ENCODE peak calls at places on chromosomes 6 and 20, in seven cellular contexts. G is epithelial cell of esophagus, T is fibroblast of pulmonary artery, J is heart right ventricle, S is A673, Y is GM06990, W is BJ. F is an unnamed sample.
A peak's percentile ranks its signal among the peaks of the same experiment; 100 is the strongest.

GRCh38 chr6:127102299-127102698 is 16.2 kb upstream of the RSPO3 start:
- DNase-seq in G (peak; percentile 93), W (peak; percentile 67), T (peak; percentile 88), S (peak; percentile 44), J (no peak), Y (no peak), F (no peak)

GRCh38 chr20:40690836-40691565 is 2.0 kb upstream of the MAFB start:
- DNase-seq in T (no peak), S (no peak), G (no peak), J (no peak), Y (no peak), W (no peak), F (no peak)

GRCh38 chr6:35678814-35679213 is 9.9 kb downstream of the FKBP5 start:
- DNase-seq in W (no peak), S (no peak), T (no peak), J (no peak), Y (no peak), G (no peak), F (no peak)

GRCh38 chr20:61562897-61563504 is 310.9 kb downstream of the CDH4 start:
- DNase-seq in T (no peak), Y (no peak), W (no peak), J (no peak), S (no peak), G (no peak), F (no peak)

GRCh38 chr20:43681468-43681942 is 14.6 kb downstream of the MYBL2 start:
- DNase-seq in S (peak; percentile 51), G (no peak), Y (peak; percentile 56), J (no peak), T (no peak), W (no peak), F (no peak)

GRCh38 chr6:12233693-12234551 is 56.2 kb upstream of the EDN1 start:
- DNase-seq in S (peak; percentile 75), J (peak; percentile 56), T (peak; percentile 87), W (peak; percentile 40), G (peak; percentile 83), Y (peak; percentile 45), F (peak; percentile 12)

GRCh38 chr20:35791823-35792222 is 20.0 kb downstream of the PHF20 start:
- DNase-seq in G (peak; percentile 38), W (peak; percentile 96), Y (no peak), T (peak; percentile 37), J (no peak), S (no peak), F (no peak)

GRCh38 chr6:121124600-121124999 is 209.7 kb downstream of the TBC1D32 start:
- DNase-seq in G (no peak), T (no peak), W (no peak), Y (no peak), S (no peak), J (no peak), F (no peak)

GRCh38 chr6:88251261-88251660 is 85.1 kb upstream of the CNR1 start:
- DNase-seq in T (no peak), S (no peak), G (no peak), W (no peak), J (no peak), Y (no peak), F (no peak)

GRCh38 chr20:50398064-50398463 is 112.1 kb upstream of the PTPN1 start:
- DNase-seq in Y (no peak), W (no peak), G (no peak), T (no peak), S (no peak), J (no peak), F (no peak)

DNA sequence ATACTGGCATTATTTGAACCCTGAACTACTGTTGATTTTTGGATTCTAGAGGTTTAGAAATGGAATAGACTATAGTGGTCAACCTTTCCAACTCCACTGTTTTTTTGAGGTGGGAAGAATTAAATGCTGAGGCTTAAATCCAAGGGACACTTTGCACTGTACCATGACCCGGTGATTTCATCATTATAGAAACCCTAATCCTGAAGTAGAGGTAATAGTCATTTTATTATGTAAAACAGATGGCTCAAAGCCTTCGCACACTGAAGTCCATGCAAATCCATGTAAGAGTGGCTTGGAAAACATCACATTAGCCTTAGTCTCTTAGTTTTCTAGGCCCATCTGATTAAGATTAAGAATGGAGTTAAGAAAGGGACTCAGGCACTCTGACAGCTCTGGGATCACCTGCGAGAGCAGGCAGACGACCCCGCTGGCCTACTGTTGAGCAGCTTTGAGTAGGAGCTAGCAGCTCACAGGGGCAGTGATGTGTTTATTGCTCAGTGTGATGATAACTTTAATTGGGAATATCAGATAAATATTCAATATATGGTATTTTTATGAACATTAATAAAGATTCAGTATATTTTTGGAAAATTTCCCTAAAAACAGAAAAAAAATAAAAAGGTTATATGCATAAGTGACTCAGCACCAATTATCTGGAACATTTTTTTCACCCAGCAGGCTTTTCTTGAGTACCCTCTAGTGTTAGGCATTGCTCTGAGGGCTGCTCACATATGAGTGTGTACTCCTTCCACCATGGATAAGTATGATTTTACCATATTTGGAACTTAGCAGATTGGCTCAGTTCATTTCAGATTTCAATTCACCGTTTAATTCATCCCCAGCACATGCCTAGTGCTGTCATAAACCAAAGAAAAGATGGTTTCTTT is 13.4 kb downstream of the SLX4IP start:
- DNase-seq in G (no peak), S (peak; percentile 63), W (no peak), T (peak; percentile 33), Y (no peak), J (no peak), F (no peak)
- TF ChIP-seq CTCF in G (no peak), S (peak; percentile 22), W (no peak), T (peak; percentile 14), Y (no peak), J (no peak), F (no peak)

GRCh38 chr20:62766716-62767115 is 29.6 kb upstream of the MRGBP start:
- DNase-seq in J (no peak), W (no peak), Y (no peak), G (peak; percentile 57), T (peak; percentile 7), S (peak; percentile 56), F (no peak)
- TF ChIP-seq CTCF in J (no peak), W (no peak), Y (no peak), G (no peak), T (no peak), S (no peak), F (no peak)

DNA sequence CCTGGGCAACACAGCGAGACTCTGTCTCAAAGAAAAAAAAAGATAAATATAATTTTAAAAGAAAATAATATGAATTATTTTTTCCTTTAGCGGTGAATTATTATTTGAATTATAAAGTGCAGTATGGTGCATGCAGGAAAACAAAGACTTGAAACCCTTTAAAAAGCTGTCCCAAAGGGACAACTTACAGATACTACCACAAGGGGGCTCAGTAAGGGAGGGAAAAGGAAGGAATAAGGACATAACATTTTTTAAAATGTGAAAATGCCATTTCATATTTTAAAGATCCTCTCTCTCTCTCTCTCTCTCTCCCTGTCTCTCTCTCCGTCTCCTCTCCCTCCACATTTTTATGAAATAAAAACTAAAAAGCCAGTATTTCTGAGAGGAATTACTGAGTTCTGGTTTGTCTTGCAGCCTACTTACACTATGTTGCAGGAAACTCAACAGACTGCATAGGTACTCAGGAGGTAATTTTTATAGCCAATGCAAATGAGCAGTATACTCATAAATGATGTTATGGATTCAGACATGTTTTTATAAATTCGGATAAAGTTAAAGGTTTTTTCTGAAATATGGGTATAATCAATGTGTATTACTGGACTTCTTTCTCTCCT is 455.0 kb upstream of the GJE1 start:
- DNase-seq in Y (no peak), J (no peak), G (peak; percentile 50), T (peak; percentile 62), W (no peak), S (peak; percentile 76), F (peak; percentile 12)
- TF ChIP-seq CTCF in Y (peak; percentile 62), J (no peak), G (peak; percentile 68), T (peak; percentile 80), W (peak; percentile 71), S (peak; percentile 72), F (peak; percentile 78)

GRCh38 chr20:38213607-38213940 is 47.0 kb downstream of the KIAA1755 start:
- DNase-seq in Y (no peak), T (no peak), W (no peak), G (no peak), S (no peak), J (no peak), F (no peak)

GRCh38 chr20:38214256-38214870 is 46.2 kb downstream of the KIAA1755 start:
- DNase-seq in Y (no peak), W (no peak), G (no peak), T (no peak), J (no peak), S (no peak), F (no peak)

GRCh38 chr20:38215789-38216182 is 44.7 kb downstream of the KIAA1755 start:
- DNase-seq in T (no peak), Y (no peak), W (no peak), J (no peak), G (no peak), S (no peak), F (no peak)

GRCh38 chr20:38216201-38216600 is 44.3 kb downstream of the KIAA1755 start:
- DNase-seq in G (no peak), S (no peak), T (no peak), Y (no peak), W (no peak), J (no peak), F (no peak)

DNA sequence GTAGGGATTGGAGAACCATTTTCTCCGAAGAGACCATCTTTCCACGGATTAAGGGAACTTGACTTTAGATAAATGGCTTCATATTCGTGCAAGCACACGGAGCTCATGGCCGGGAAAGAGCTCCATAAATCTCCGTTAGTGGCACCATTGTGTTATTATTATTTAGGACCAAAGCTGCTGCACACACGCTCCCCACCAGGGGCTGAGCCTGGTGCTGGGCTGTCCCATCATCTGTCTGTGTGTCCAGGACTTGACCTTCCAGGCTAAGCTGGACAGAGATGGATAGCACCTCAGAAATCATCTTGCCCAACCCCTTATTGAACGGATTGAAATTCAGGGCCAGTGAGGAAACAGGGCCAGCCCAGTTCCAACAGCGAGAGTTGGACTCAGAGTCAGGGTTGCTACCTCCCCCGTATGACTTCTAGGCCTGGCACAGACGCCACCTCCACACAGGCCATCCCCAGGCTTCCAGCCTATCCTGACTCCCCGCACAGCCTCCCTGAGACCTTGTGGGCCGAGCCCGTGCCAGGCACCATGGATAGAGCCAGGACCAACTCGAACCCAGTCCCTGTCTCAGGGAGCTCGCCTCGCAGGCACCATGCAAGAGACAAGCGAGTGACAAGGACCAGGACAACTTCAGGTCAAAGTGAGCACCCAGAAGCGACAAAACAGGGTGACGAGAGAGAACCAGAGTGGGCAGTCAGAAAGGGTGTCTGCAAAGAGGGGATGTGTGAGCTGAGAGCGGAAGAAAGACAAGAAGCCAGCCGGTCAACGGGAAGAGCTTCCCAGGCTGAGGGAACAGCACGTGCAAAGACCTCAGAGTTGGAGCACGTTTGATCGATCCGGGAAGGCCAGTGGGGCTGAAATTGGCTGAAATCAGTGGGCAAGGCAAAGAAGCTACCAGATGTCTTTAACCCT is 45.4 kb downstream of the KIAA1755 start:
- DNase-seq in Y (no peak), S (no peak), T (no peak), W (no peak), J (no peak), G (no peak), F (no peak)
- TF ChIP-seq CTCF in Y (no peak), S (peak; percentile 16), T (peak; percentile 14), W (no peak), J (no peak), G (peak; percentile 17), F (peak; percentile 58)

DNA sequence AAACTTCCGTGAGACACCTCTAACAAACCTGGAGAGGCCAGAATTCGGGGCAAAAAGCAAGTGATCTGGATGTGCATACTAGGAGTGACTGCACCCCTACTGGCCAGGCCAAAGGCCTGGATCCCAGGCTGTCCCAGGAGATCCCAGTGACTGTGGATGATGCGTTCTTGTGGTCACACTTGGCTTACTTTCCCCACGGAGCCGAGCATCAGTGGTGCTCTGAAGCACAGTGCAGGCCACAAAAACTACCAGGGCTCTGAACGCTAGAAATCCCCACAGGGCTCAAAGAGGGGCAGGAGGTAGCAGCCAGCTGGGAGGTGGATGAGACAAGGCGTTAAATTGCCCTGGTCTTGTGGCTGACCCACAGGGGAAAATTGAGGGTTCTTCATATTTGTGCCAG is 7.1 kb downstream of the TRIM26 start:
- DNase-seq in G (no peak), T (no peak), W (no peak), J (no peak), Y (no peak), S (no peak), F (no peak)
- TF ChIP-seq CTCF in G (no peak), T (no peak), W (no peak), J (no peak), Y (no peak), S (no peak), F (no peak)